ENCODE peak calls at places on chromosomes 11 and 22, in six cellular contexts. P, R, K, L, H and O are unnamed samples.
A peak's percentile ranks its signal among the peaks of the same experiment; 100 is the strongest.

GRCh38 chr11:119594639-119595249 is 134.3 kb downstream of the NECTIN1 start:
- DNase-seq in K (no peak), R (no peak), H (no peak), P (peak; percentile 33), L (peak; percentile 72), O (no peak)

GRCh38 chr11:66266378-66267038 is 1.9 kb upstream of the RAB1B start:
- DNase-seq in P (no peak), K (no peak), H (no peak), R (no peak), L (no peak), O (no peak)

GRCh38 chr11:120108154-120108784 is 29.6 kb downstream of the TRIM29 start:
- DNase-seq in K (peak; percentile 93), R (peak; percentile 88), L (peak; percentile 42), H (peak; percentile 64), P (peak; percentile 75), O (peak; percentile 49)

GRCh38 chr11:9250139-9250582 is 15.0 kb downstream of the DENND5A start:
- DNase-seq in R (no peak), K (no peak), L (peak; percentile 63), H (no peak), P (no peak), O (no peak)

GRCh38 chr11:87425391-87425790 is 387.7 kb downstream of the TMEM135 start:
- DNase-seq in P (no peak), K (no peak), H (no peak), R (peak; percentile 5), L (peak; percentile 11), O (no peak)

GRCh38 chr11:64248578-64248977 is 1.8 kb upstream of the PPP1R14B start:
- DNase-seq in K (no peak), R (peak; percentile 58), P (no peak), L (no peak), H (no peak), O (no peak)

GRCh38 chr11:37108436-37109204 is 510.6 kb upstream of the RAG2 start:
- DNase-seq in H (no peak), K (no peak), R (no peak), P (no peak), L (no peak), O (peak; percentile 68)

GRCh38 chr11:23112987-23113886 is 253.0 kb upstream of the CCDC179 start:
- DNase-seq in K (peak; percentile 44), H (peak; percentile 70), P (peak; percentile 73), R (peak; percentile 30), L (peak; percentile 56), O (peak; percentile 39)

GRCh38 chr11:116473236-116473769 is 299.5 kb downstream of the BUD13 start:
- DNase-seq in P (no peak), L (no peak), H (no peak), K (no peak), R (no peak), O (no peak)

GRCh38 chr11:79953629-79954028 is 512.8 kb upstream of the TENM4 start:
- DNase-seq in P (no peak), K (no peak), L (no peak), H (no peak), R (no peak), O (no peak)

GRCh38 chr11:129722529-129722928 is 93.1 kb upstream of the TMEM45B start:
- DNase-seq in L (no peak), R (no peak), P (no peak), K (no peak), H (no peak), O (no peak)

GRCh38 chr22:25403752-25404471 is 160.6 kb upstream of the GRK3 start:
- DNase-seq in H (peak; percentile 20), L (peak; percentile 44), K (peak; percentile 24), P (no peak), R (peak; percentile 36), O (peak; percentile 63)